ENCODE peak calls at places on chromosomes 2 and 18, in seven cellular contexts. O, P, J, B, Z, E and K are unnamed samples.

GRCh38 chr2:154187948-154188347 is 316.2 kb downstream of the GALNT13 start:
- DNase-seq in Z (no peak), E (no peak), J (no peak), O (no peak), P (no peak), B (no peak), K (no peak)

GRCh38 chr2:85648619-85649018 is 19.4 kb downstream of the SFTPB start:
- DNase-seq in O (peak), J (no peak), E (no peak), P (peak), B (no peak), Z (no peak), K (no peak)

GRCh38 chr2:72965770-72966430 is 48.6 kb downstream of the EMX1 start:
- DNase-seq in Z (no peak), B (no peak), E (no peak), J (no peak), O (no peak), P (no peak), K (no peak)

GRCh38 chr2:28437142-28437835 is 44.6 kb downstream of the FOSL2 start:
- DNase-seq in J (no peak), Z (no peak), O (peak), P (no peak), B (no peak), E (no peak), K (no peak)

GRCh38 chr2:85215074-85216050 is 82.2 kb downstream of the TCF7L1 start:
- DNase-seq in J (no peak), B (no peak), Z (no peak), E (peak), P (no peak), O (peak), K (peak)

GRCh38 chr2:105378921-105379383 is 19.9 kb downstream of the FHL2 start:
- DNase-seq in P (no peak), E (no peak), B (no peak), O (no peak), Z (no peak), J (no peak), K (no peak)

GRCh38 chr2:29058082-29058481 is 16.2 kb downstream of the PCARE start:
- DNase-seq in B (no peak), Z (no peak), O (no peak), E (no peak), P (no peak), J (no peak), K (no peak)

GRCh38 chr2:79887747-79888374 is 375.0 kb downstream of the CTNNA2 start:
- DNase-seq in J (peak), Z (no peak), B (peak), O (peak), E (peak), P (peak), K (peak)

GRCh38 chr2:229150317-229150716 is 120.8 kb downstream of the PID1 start:
- DNase-seq in Z (no peak), P (no peak), B (no peak), E (no peak), O (no peak), J (no peak), K (no peak)

GRCh38 chr18:903703-904102 is 968 bp upstream of the ADCYAP1 start:
- DNase-seq in B (no peak), P (peak), Z (no peak), E (no peak), O (no peak), J (no peak), K (no peak)

GRCh38 chr2:1041012-1041805 is 90.6 kb downstream of the SNTG2 start:
- DNase-seq in E (no peak), J (no peak), Z (no peak), B (no peak), O (no peak), P (no peak), K (no peak)

GRCh38 chr2:202870431-202871160 is 970 bp downstream of the ICA1L start:
- DNase-seq in Z (peak), J (peak), B (no peak), E (peak), P (peak), O (peak), K (peak)

GRCh38 chr2:227325056-227325823 is at the start of gene MFF:
- DNase-seq in E (peak), J (peak), B (peak), P (peak), Z (peak), O (peak), K (peak)

GRCh38 chr2:174336403-174337336 is 1.9 kb downstream of the SP9 start:
- DNase-seq in E (peak), Z (no peak), B (no peak), J (peak), P (peak), O (peak), K (no peak)

GRCh38 chr18:59874166-59874565 is 25.6 kb upstream of the PMAIP1 start:
- DNase-seq in Z (no peak), O (no peak), J (peak), E (peak), B (no peak), P (no peak), K (no peak)

GRCh38 chr18:3682061-3682460 is 232.1 kb downstream of the TGIF1 start:
- DNase-seq in P (no peak), Z (no peak), O (no peak), J (no peak), B (no peak), E (no peak), K (no peak)

GRCh38 chr2:51953931-51954330 is 922.0 kb upstream of the NRXN1 start:
- DNase-seq in E (no peak), P (no peak), Z (no peak), B (no peak), J (no peak), O (no peak), K (no peak)

GRCh38 chr2:229220254-229220653 is 50.8 kb downstream of the PID1 start:
- DNase-seq in Z (no peak), E (no peak), O (no peak), B (no peak), J (no peak), P (no peak), K (no peak)

GRCh38 chr2:140600116-140600515 is 1530.7 kb downstream of the LRP1B start:
- DNase-seq in P (no peak), J (no peak), Z (no peak), O (no peak), E (no peak), B (no peak), K (no peak)

GRCh38 chr2:115678129-115678528 is 1235.7 kb downstream of the DPP10 start:
- DNase-seq in P (no peak), B (no peak), J (no peak), O (no peak), Z (no peak), E (no peak), K (no peak)

GRCh38 chr2:146954544-146954943 is 890.3 kb upstream of the ACVR2A start:
- DNase-seq in Z (no peak), P (no peak), O (no peak), B (no peak), E (no peak), J (no peak), K (no peak)

GRCh38 chr2:71865391-71865965 is 282.2 kb downstream of the CYP26B1 start:
- DNase-seq in P (no peak), O (no peak), E (no peak), B (no peak), J (no peak), Z (no peak), K (no peak)

GRCh38 chr2:150133623-150134022 is 353.8 kb downstream of the RND3 start:
- DNase-seq in O (no peak), J (peak), B (peak), Z (no peak), P (peak), E (peak), K (no peak)

GRCh38 chr2:3111267-3111666 is 266.4 kb downstream of the EIPR1 start:
- DNase-seq in Z (no peak), P (no peak), J (no peak), B (no peak), O (no peak), E (no peak), K (no peak)

GRCh38 chr18:22433960-22434359 is 16.2 kb upstream of the CTAGE1 start:
- DNase-seq in E (no peak), Z (no peak), O (no peak), B (no peak), P (no peak), J (no peak), K (no peak)

GRCh38 chr18:23200751-23201150 is 65.5 kb downstream of the CABLES1 start:
- DNase-seq in J (no peak), O (peak), E (no peak), P (no peak), B (no peak), Z (no peak), K (no peak)

GRCh38 chr2:166388488-166389070 is 12.8 kb upstream of the SCN9A start:
- DNase-seq in Z (no peak), O (no peak), B (no peak), E (no peak), J (no peak), P (no peak), K (no peak)
- TF ChIP-seq YY1 in Z (no peak), O (no peak), B (no peak), E (no peak), J (no peak), P (no peak), K (no peak)

DNA sequence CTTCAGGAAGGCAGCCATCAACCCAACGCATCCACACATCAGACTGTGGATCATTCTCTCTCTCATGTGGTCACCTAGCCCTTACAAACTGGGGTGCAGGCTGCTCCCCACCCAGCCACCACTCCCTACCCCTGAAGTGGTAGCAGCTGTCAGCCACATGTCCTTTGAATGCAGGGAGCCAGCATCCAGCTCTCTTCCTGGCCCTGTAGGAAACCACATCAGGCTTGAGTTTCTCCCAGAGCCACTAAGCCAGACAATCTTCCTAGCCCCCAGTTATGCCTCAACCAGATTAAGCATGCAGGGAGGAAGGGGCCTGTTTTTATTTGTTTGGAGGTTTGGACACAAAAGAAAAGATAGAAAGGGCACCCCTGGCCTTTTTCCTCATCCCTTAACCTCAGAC is 52.8 kb upstream of the SPP2 start:
- DNase-seq in Z (no peak), J (no peak), B (no peak), O (no peak), P (no peak), E (no peak), K (no peak)
- TF ChIP-seq YY1 in Z (no peak), J (no peak), B (no peak), O (no peak), P (no peak), E (no peak), K (no peak)

DNA sequence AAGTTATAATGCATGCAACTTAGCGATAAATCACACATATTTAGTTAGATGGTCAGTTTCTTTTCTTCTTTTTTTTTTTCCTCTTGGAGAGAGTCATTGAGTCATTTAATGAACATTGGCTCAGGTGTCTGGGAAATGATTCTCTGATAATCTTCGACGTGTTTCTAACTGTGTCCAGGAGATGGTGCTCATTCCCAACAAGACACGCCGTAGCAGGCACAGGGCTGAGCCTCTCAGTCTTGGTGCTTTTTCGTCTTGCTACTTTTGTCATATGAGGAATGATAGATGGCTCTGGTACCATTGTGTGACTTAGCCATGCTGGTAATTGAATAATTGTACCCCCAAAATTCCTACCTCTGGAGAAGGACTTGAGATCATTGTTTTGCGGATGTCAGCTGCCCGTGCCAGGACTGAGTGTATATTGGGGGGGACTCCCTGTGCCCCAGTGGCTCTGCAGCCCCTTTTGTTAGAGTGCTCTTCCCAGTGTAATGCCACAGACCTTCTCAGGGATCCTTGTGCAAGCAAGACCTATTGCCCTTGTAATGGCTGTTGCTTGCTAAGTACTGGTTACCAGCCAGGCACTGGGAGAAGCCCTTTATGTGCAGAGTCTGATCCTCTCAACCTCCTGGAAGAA is 107.6 kb upstream of the CYRIA start:
- DNase-seq in E (peak), B (no peak), J (peak), Z (no peak), O (peak), P (peak), K (peak)
- TF ChIP-seq YY1 in E (no peak), B (no peak), J (no peak), Z (no peak), O (no peak), P (no peak), K (no peak)

DNA sequence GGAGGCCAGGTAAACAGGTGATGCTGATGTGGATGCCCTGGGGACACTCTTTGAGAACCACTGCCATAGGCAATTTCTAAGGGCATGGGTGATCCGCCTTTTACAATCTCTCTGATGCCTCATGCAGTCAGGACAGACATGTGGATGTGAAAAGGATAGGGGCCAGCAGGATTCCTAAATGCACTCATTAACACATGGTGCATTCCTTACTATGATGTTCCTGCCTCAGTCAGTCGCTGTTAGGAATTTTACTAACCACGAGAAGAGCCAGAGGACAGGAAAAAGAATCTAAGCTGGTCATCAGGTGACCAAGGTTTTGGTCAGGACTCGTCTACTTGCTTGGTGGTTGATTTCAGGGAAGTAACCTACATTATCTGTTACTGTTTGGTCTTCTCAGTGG is 191.0 kb downstream of the ARL4C start:
- DNase-seq in O (no peak), E (no peak), P (no peak), J (no peak), Z (no peak), B (no peak), K (no peak)
- TF ChIP-seq YY1 in O (no peak), E (no peak), P (no peak), J (no peak), Z (no peak), B (no peak), K (no peak)

DNA sequence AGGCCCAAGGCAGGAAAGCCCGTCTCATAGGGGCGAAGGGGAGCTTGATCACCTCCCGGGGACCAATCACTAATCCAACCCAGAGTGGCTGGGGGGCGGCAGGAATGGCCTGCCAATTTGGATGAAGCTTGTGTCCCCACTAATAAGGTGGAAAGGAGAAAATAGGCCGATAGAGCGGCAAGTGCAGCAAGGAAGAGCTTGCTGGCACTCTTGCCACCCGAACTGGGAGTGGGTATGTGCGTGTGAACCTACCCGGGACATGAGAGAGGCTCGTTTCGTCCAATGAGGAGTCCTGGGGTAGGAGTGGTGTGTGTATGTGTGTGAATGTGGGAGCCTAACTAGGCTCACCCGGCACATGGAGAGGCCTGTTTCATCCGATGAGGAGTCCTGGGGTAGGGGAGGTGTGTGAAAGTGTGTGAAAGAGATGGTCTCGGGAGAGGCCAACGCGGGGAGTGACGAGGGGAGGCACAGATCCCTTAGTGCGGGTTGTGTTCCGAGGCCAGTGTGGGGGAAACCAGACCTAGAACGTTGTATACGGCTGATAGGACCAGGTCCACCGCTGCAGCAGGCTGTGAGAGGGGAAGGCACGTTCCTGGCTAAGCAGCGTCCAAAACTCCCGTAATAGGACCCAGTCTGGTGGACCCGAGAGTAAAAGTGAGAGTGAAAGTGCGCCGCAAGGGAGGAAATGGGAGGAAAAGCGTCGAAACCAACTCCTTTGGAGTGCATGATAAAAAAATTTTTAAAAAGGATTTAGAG is 47.1 kb upstream of the SELENOI start:
- DNase-seq in P (no peak), Z (no peak), E (peak), J (no peak), B (peak), O (no peak), K (no peak)
- TF ChIP-seq YY1 in P (no peak), Z (no peak), E (no peak), J (no peak), B (no peak), O (no peak), K (no peak)

DNA sequence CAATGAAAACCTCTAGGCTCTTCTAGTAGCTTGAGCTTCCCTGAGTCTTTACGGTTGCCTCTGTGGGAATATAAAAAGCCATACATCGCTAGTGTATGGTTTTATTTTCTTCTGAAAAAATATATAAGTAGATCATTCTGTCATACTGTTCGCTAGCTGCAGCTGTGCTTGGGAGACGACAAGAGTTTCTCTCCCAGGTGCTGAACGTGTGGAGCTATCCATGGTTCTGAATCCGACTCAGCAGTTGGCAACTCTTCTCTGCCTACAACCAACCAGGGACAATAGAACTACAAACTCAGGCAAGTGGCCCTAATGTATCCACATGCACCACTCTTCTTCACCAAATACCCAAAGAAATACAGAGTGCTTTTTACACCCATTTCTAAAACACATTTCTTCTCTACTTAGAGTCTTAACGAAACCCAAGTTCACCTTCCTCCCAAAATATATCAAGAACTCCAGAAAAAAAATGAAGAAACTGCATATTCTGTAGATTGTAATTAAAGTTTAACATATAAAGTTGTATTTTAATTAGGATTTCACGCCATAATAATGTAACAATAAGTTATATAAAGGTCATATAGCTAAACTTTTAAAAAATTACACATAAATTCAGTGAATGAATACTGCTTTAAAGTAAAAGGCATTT is 2.2 kb upstream of the KCNH7 start:
- DNase-seq in J (peak), O (no peak), P (peak), B (peak), Z (peak), E (peak), K (peak)
- TF ChIP-seq YY1 in J (no peak), O (no peak), P (no peak), B (no peak), Z (no peak), E (no peak), K (no peak)

DNA sequence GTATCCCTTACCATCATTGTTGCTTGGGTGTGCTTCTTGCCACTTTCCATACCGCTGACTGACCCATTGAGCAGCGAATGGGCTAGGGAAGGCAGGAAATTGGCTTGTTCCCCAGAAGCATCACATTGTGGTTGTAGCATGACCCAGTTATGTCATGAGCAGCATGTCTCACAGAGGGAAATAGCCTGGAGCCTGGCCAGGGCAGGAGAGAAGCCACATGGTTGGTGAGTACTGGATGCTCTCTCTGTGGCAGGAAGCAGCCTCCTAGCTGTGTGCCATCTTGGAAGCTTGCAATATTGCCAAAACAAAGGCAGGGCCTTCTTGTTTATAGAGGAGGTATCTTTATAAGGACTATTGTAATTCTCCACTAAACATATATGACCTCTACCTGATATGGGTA is 482.6 kb downstream of the PIK3C3 start:
- DNase-seq in E (no peak), J (no peak), O (no peak), P (no peak), B (no peak), Z (no peak), K (no peak)
- TF ChIP-seq YY1 in E (no peak), J (no peak), O (no peak), P (no peak), B (no peak), Z (no peak), K (no peak)